ENCODE peak calls at places on chromosomes 16 and 17, in five cellular contexts. W is AG04450; A is lower lobe of right lung; C is choroid plexus epithelial cell; N is CD4-positive, CD25-positive, alpha-beta regulatory T cell. U is an unnamed sample.

GRCh38 chr17:43536236-43537088 is 9.7 kb downstream of the ETV4 start:
- DNase-seq in N (no peak), A (no peak), W (no peak), C (peak; percentile 87), U (peak; percentile 70)

GRCh38 chr16:23508589-23509440 is 1.5 kb downstream of the GGA2 start:
- DNase-seq in A (no peak), W (no peak), N (no peak), C (peak; percentile 33), U (peak; percentile 7)

GRCh38 chr17:36877774-36878173 is 59.5 kb upstream of the LHX1 start:
- DNase-seq in A (no peak), C (no peak), N (no peak), W (no peak), U (no peak)

GRCh38 chr17:70034158-70034557 is 40.9 kb upstream of the KCNJ16 start:
- DNase-seq in W (no peak), N (no peak), C (no peak), A (no peak), U (no peak)

GRCh38 chr17:71472809-71473789 is 647.7 kb upstream of the SOX9 start:
- DNase-seq in W (peak; percentile 42), C (peak; percentile 82), A (no peak), N (no peak), U (peak; percentile 66)

GRCh38 chr17:44071772-44072171 is 1.2 kb downstream of the G6PC3 start:
- DNase-seq in N (no peak), A (peak; percentile 15), C (no peak), W (no peak), U (no peak)

GRCh38 chr17:56203430-56203829 is 50.2 kb downstream of the ANKFN1 start:
- DNase-seq in A (no peak), C (peak; percentile 19), W (no peak), N (no peak), U (no peak)

GRCh38 chr16:23368469-23368868 is 66.4 kb downstream of the SCNN1B start:
- DNase-seq in C (no peak), N (no peak), A (no peak), W (no peak), U (no peak)

GRCh38 chr16:80300876-80301275 is 239.9 kb upstream of the DYNLRB2 start:
- DNase-seq in C (peak; percentile 54), A (no peak), N (no peak), W (peak; percentile 18), U (peak; percentile 51)

GRCh38 chr17:44219636-44220210 is at the start of gene UBTF:
- DNase-seq in A (peak; percentile 76), W (no peak), N (peak; percentile 82), C (peak; percentile 74), U (peak; percentile 72)

GRCh38 chr16:56691885-56692284 is 9.6 kb downstream of the MT1X start:
- DNase-seq in W (no peak), N (no peak), C (peak; percentile 33), A (peak; percentile 73), U (no peak)

GRCh38 chr16:47715442-47716054 is 254.4 kb downstream of the PHKB start:
- DNase-seq in N (no peak), C (no peak), A (no peak), W (no peak), U (no peak)

GRCh38 chr16:50067290-50067853 is 1.6 kb downstream of the HEATR3 start:
- DNase-seq in A (no peak), N (peak; percentile 40), C (peak; percentile 85), W (peak; percentile 29), U (peak; percentile 66)

GRCh38 chr17:79935845-79936470 is 96.7 kb upstream of the CBX4 start:
- DNase-seq in A (no peak), W (no peak), N (no peak), C (no peak), U (no peak)

GRCh38 chr16:77696149-77696548 is 26.2 kb upstream of the NUDT7 start:
- DNase-seq in W (no peak), N (no peak), A (no peak), C (no peak), U (no peak)

GRCh38 chr16:69839798-69840409 is 77.8 kb downstream of the WWP2 start:
- DNase-seq in N (no peak), W (no peak), C (no peak), A (no peak), U (peak; percentile 34)

GRCh38 chr16:4825196-4825595 is 21.9 kb downstream of the GLYR1 start:
- DNase-seq in A (no peak), N (no peak), W (no peak), C (no peak), U (no peak)

GRCh38 chr17:41624208-41625101 is at the start of gene KRT17:
- DNase-seq in A (no peak), W (no peak), C (no peak), N (no peak), U (no peak)

GRCh38 chr17:82925336-82925735 is 85.5 kb upstream of the ZNF750 start:
- DNase-seq in N (no peak), W (no peak), A (peak; percentile 34), C (no peak), U (no peak)

GRCh38 chr16:47037396-47037745 is 63.9 kb upstream of the DNAJA2 start:
- DNase-seq in C (no peak), W (no peak), A (no peak), N (no peak), U (peak; percentile 5)

GRCh38 chr16:8257561-8257960 is 332.8 kb downstream of the TMEM114 start:
- DNase-seq in C (no peak), A (no peak), W (no peak), N (no peak), U (no peak)

GRCh38 chr17:49959183-49959935 is 9.6 kb upstream of the DLX4 start:
- DNase-seq in C (no peak), A (no peak), N (no peak), W (no peak), U (no peak)

GRCh38 chr17:28043296-28043695 is 819 bp downstream of the NLK start:
- DNase-seq in A (no peak), N (no peak), W (no peak), C (no peak), U (no peak)
- H3K4me3 ChIP-seq in A (peak overlapping the region; percentile 89), N (peak overlapping the region; percentile 42), W (peak overlapping the region; percentile 81), C (no peak overlapping the region), U (no peak overlapping the region)

DNA sequence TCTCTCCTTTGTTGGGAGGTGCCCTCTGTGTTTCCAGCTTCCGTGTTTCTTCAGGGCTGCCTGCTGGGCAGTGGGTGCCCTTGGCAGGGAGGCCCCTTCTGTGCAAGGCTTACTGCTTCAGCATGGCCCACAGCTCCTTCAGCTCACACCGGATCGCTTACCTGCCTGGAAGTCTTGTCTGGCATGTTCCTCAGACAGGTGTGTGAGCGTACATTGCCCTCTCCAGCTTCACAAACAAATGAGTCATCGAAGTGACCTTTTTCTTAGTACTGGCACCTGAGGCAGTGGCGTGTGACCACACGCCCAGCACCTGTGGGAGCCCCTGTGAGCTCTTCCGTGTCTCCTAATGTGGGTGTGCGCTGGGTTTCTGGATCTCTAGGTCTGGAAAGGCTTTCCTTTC is 3.5 kb downstream of the RAB40C start:
- DNase-seq in N (no peak), C (no peak), A (peak; percentile 71), W (no peak), U (no peak)
- H3K4me3 ChIP-seq in N (no peak overlapping the region), C (no peak overlapping the region), A (no peak overlapping the region), W (no peak overlapping the region), U (no peak overlapping the region)

DNA sequence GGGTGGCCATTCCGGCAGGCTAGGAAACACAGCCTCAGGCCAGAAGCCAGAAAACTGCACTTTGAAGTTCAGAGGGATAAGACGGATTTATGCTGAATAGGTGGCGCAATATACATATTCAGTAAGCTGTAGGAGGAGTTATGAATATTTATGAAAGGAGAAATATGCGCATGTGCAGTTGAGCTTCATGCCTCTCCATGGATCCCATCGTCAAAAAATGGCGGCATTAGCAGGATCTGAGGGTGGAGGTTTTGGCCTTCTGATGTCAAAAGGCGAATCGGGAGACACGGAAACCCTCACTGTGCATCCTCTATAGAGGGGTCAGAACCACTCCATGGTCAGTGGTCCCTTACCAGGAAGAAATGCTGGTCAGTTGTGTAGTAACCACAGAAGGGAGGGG is 82.3 kb downstream of the KATNIP start:
- DNase-seq in A (no peak), C (no peak), W (no peak), N (no peak), U (no peak)
- H3K4me3 ChIP-seq in A (no peak overlapping the region), C (no peak overlapping the region), W (no peak overlapping the region), N (no peak overlapping the region), U (no peak overlapping the region)

GRCh38 chr17:48056246-48056745 is 8.1 kb downstream of the NFE2L1 start:
- DNase-seq in W (no peak), N (no peak), A (no peak), C (no peak), U (no peak)
- H3K4me3 ChIP-seq in W (no peak overlapping the region), N (no peak overlapping the region), A (no peak overlapping the region), C (peak overlapping the region; percentile 81), U (no peak overlapping the region)

GRCh38 chr16:10738231-10739077 is 5.2 kb upstream of the NUBP1 start:
- DNase-seq in N (peak; percentile 15), W (no peak), A (peak; percentile 70), C (peak; percentile 86), U (peak; percentile 73)

GRCh38 chr16:10741844-10742243 is 1.8 kb upstream of the NUBP1 start:
- DNase-seq in N (no peak), C (no peak), A (no peak), W (no peak), U (no peak)

GRCh38 chr16:10740845-10741208 is 2.8 kb upstream of the NUBP1 start:
- DNase-seq in C (no peak), W (no peak), N (no peak), A (no peak), U (no peak)

GRCh38 chr16:10740000-10740844 is 3.4 kb upstream of the NUBP1 start:
- DNase-seq in W (no peak), N (no peak), A (no peak), C (no peak), U (no peak)

GRCh38 chr16:10736926-10737625 is 6.6 kb upstream of the NUBP1 start:
- DNase-seq in C (peak; percentile 83), W (peak; percentile 38), A (no peak), N (peak; percentile 83), U (peak; percentile 56)
- H3K4me3 ChIP-seq in C (no peak overlapping the region), W (no peak overlapping the region), A (peak overlapping the region; percentile 30), N (peak overlapping the region; percentile 69), U (no peak overlapping the region)

U was measured in astrocyte of the spinal cord.